ENCODE peak calls at places on chromosome 5, in five cellular contexts. O is pulmonary artery endothelial cell, E is GM03348, S is kidney, L is sigmoid colon. Y is an unnamed sample.

GRCh38 chr5:96597441-96598020 is 64.6 kb upstream of the CAST start:
- DNase-seq in O (no peak), E (no peak), S (no peak), L (no peak), Y (no peak)

GRCh38 chr5:93252165-93252564 is 328.9 kb downstream of the NR2F1-AS1 start:
- DNase-seq in O (no peak), E (no peak), S (no peak), L (no peak), Y (no peak)

GRCh38 chr5:68873198-68873597 is 220.6 kb upstream of the SLC30A5 start:
- DNase-seq in O (no peak), E (no peak), S (no peak), L (no peak), Y (no peak)

GRCh38 chr5:43409809-43410271 is 2.4 kb downstream of the CCL28 start:
- DNase-seq in O (no peak), E (no peak), S (no peak), L (no peak), Y (no peak)

GRCh38 chr5:149486726-149487635 is 64.3 kb downstream of the CSNK1A1 start:
- DNase-seq in O (no peak), E (peak), S (no peak), L (no peak), Y (peak)

GRCh38 chr5:148708854-148709253 is 54.5 kb upstream of the HTR4 start:
- DNase-seq in O (no peak), E (no peak), S (no peak), L (no peak), Y (no peak)

GRCh38 chr5:147396070-147396469 is 113.8 kb downstream of the DPYSL3 start:
- DNase-seq in O (no peak), E (no peak), S (peak), L (peak), Y (peak)

GRCh38 chr5:69368458-69369368 is 607 bp downstream of the AK6 start:
- DNase-seq in O (no peak), E (no peak), S (no peak), L (no peak), Y (no peak)

GRCh38 chr5:57082441-57083067 is 91.3 kb upstream of the GPBP1 start:
- DNase-seq in O (no peak), E (peak), S (no peak), L (no peak), Y (no peak)

GRCh38 chr5:37807902-37808301 is 31.9 kb downstream of the GDNF start:
- DNase-seq in O (no peak), E (no peak), S (no peak), L (no peak), Y (no peak)

GRCh38 chr5:119614838-119615237 is 14.5 kb upstream of the FAM170A start:
- DNase-seq in O (no peak), E (no peak), S (no peak), L (no peak), Y (no peak)

GRCh38 chr5:127766556-127767335 is 63.6 kb downstream of the CCDC192 start:
- DNase-seq in O (no peak), E (no peak), S (no peak), L (no peak), Y (no peak)